ENCODE peak calls at places on chromosomes 12 and 14, in six cellular contexts. O is activated T-cell treated with anti-CD3 and anti-CD28 coated beads, Interleukin-2, amount 50 U/mL, for 24 hours; L is kidney epithelial cell; E is AG10803; R is stimulated activated CD8-positive, alpha-beta memory T cell treated with anti-CD3 and anti-CD28 coated beads, Interleukin-4, amount 100 ng/mL, for 24 hours; A is ACHN. P is an unnamed sample.

GRCh38 chr12:91704446-91704845 is 441.2 kb downstream of the BTG1 start:
- DNase-seq in A (no peak), O (no peak), R (no peak), L (no peak), E (no peak), P (no peak)

GRCh38 chr12:120394483-120395367 is 25.8 kb upstream of the MSI1 start:
- DNase-seq in E (no peak), O (no peak), A (no peak), R (no peak), L (peak), P (no peak)

GRCh38 chr12:62783881-62784280 is 151.1 kb downstream of the PPM1H start:
- DNase-seq in L (no peak), R (no peak), E (no peak), O (no peak), A (no peak), P (no peak)

GRCh38 chr14:104249706-104250105 is 111.3 kb downstream of the KIF26A start:
- DNase-seq in E (no peak), A (no peak), O (peak), L (no peak), R (no peak), P (no peak)

GRCh38 chr12:68850390-68850789 is 42.4 kb downstream of the MDM2 start:
- DNase-seq in O (no peak), A (no peak), L (no peak), E (no peak), R (no peak), P (no peak)

GRCh38 chr12:75646329-75646940 is 135.0 kb upstream of the KRR1 start:
- DNase-seq in E (no peak), L (no peak), R (no peak), O (no peak), A (no peak), P (no peak)

GRCh38 chr14:98834119-98834518 is 437.9 kb downstream of the BCL11B start:
- DNase-seq in L (no peak), E (no peak), O (no peak), A (no peak), R (no peak), P (no peak)

GRCh38 chr14:64912256-64912655 is 2.0 kb upstream of the CHURC1 start:
- DNase-seq in E (no peak), A (no peak), L (no peak), R (no peak), O (no peak), P (no peak)

GRCh38 chr12:94074970-94075695 is 73.2 kb upstream of the PLXNC1 start:
- DNase-seq in L (no peak), O (no peak), R (no peak), A (peak), E (peak), P (no peak)

GRCh38 chr14:32457213-32457920 is 128.3 kb downstream of the AKAP6 start:
- DNase-seq in R (no peak), E (peak), A (no peak), O (no peak), L (no peak), P (no peak)

P was measured in effector memory CD8-positive, alpha-beta T cell.